ENCODE peak calls at places on chromosome X, in four cellular contexts. Q, X, Z and U are unnamed samples.
A peak's percentile ranks its signal among the peaks of the same experiment; 100 is the strongest.

GRCh38 chrX:10326578-10326977 is 169.8 kb downstream of the CLCN4 start:
- DNase-seq in Q (peak; percentile 25), X (no peak), Z (no peak), U (peak; percentile 23)

GRCh38 chrX:120653000-120653399 is 23.1 kb upstream of the C1GALT1C1 start:
- DNase-seq in Q (peak; percentile 59), X (no peak), Z (no peak), U (no peak)

GRCh38 chrX:118536687-118537461 is 41.3 kb downstream of the DOCK11 start:
- DNase-seq in Q (no peak), X (peak; percentile 65), Z (no peak), U (no peak)

GRCh38 chrX:72021975-72022374 is 109.7 kb downstream of the RTL5 start:
- DNase-seq in Q (peak; percentile 34), X (peak; percentile 67), Z (no peak), U (no peak)

GRCh38 chrX:67555578-67556203 is 11.9 kb downstream of the AR start:
- DNase-seq in Q (peak; percentile 48), X (peak; percentile 60), Z (no peak), U (no peak)

GRCh38 chrX:43866423-43866822 is 15.8 kb downstream of the MAOB start:
- DNase-seq in Q (no peak), X (no peak), Z (no peak), U (no peak)

GRCh38 chrX:154822029-154822428 is 12.4 kb downstream of the SMIM9 start:
- DNase-seq in Q (no peak), X (peak; percentile 28), Z (no peak), U (no peak)

GRCh38 chrX:105829006-105829405 is 6.7 kb downstream of the NRK start:
- DNase-seq in Q (no peak), X (no peak), Z (no peak), U (no peak)

GRCh38 chrX:47200385-47201150 is 6.9 kb downstream of the UBA1 start:
- DNase-seq in Q (no peak), X (no peak), Z (no peak), U (peak; percentile 39)

GRCh38 chrX:74492720-74493201 is 71.5 kb downstream of the SLC16A2 start:
- DNase-seq in Q (peak; percentile 41), X (peak; percentile 66), Z (no peak), U (no peak)

GRCh38 chrX:37887347-37887746 is 40.0 kb upstream of the DYNLT3 start:
- DNase-seq in Q (no peak), X (no peak), Z (no peak), U (no peak)

GRCh38 chrX:74286950-74287349 is 17.0 kb upstream of the ZCCHC13 start:
- DNase-seq in Q (no peak), X (no peak), Z (peak; percentile 47), U (peak; percentile 19)

GRCh38 chrX:57417827-57418226 is 131.3 kb downstream of the FAAH2 start:
- DNase-seq in Q (no peak), X (no peak), Z (no peak), U (no peak)

GRCh38 chrX:66731398-66731797 is 92.5 kb upstream of the EDA2R start:
- DNase-seq in Q (no peak), X (peak; percentile 67), Z (peak; percentile 7), U (peak; percentile 10)

GRCh38 chrX:68988865-68989264 is 160.0 kb downstream of the EFNB1 start:
- DNase-seq in Q (no peak), X (no peak), Z (no peak), U (no peak)

GRCh38 chrX:47854474-47854873 is 17.8 kb downstream of the ZNF81 start:
- DNase-seq in Q (peak; percentile 50), X (peak; percentile 31), Z (no peak), U (no peak)

GRCh38 chrX:124239911-124240310 is 92.5 kb upstream of the TEX13D start:
- DNase-seq in Q (no peak), X (no peak), Z (no peak), U (no peak)

GRCh38 chrX:110569506-110569905 is 210.9 kb downstream of the RTL9 start:
- DNase-seq in Q (no peak), X (no peak), Z (no peak), U (no peak)

GRCh38 chrX:21711126-21711847 is 46.6 kb downstream of the SMPX start:
- DNase-seq in Q (no peak), X (no peak), Z (no peak), U (no peak)

GRCh38 chrX:103157511-103158316 is 57.2 kb upstream of the BEX4 start:
- DNase-seq in Q (peak; percentile 10), X (peak; percentile 38), Z (no peak), U (no peak)

GRCh38 chrX:10051866-10052265 is 84.7 kb downstream of the CLDN34 start:
- DNase-seq in Q (no peak), X (no peak), Z (no peak), U (no peak)

GRCh38 chrX:126670258-126670657 is 117.6 kb upstream of the DCAF12L1 start:
- DNase-seq in Q (no peak), X (no peak), Z (no peak), U (no peak)

GRCh38 chrX:73916931-73917657 is 354.1 kb downstream of the CHIC1 start:
- DNase-seq in Q (no peak), X (peak; percentile 69), Z (peak; percentile 63), U (peak; percentile 70)

GRCh38 chrX:97126020-97126419 is 242.3 kb downstream of the RPA4 start:
- DNase-seq in Q (no peak), X (no peak), Z (no peak), U (peak; percentile 26)

GRCh38 chrX:125322431-125322830 is 2.8 kb downstream of the TEX13C start:
- DNase-seq in Q (no peak), X (no peak), Z (no peak), U (no peak)

GRCh38 chrX:136725446-136726104 is 55.2 kb downstream of the ARHGEF6 start:
- DNase-seq in Q (no peak), X (no peak), Z (peak; percentile 20), U (peak; percentile 51)

GRCh38 chrX:135330709-135331108 is 21.4 kb downstream of the ETDC start:
- DNase-seq in Q (no peak), X (no peak), Z (no peak), U (no peak)

GRCh38 chrX:7263961-7264360 is 116.0 kb upstream of the PUDP start:
- DNase-seq in Q (no peak), X (no peak), Z (no peak), U (no peak)

GRCh38 chrX:12767856-12768255 is 23.4 kb upstream of the PRPS2 start:
- DNase-seq in Q (no peak), X (no peak), Z (no peak), U (no peak)

GRCh38 chrX:153055827-153056748 is at the start of gene PNMA3:
- DNase-seq in Q (no peak), X (peak; percentile 42), Z (no peak), U (no peak)
- H3K4me3 ChIP-seq in Q (no peak within 1 kb of the TSS), X (peak within 1 kb of the TSS; percentile 49), Z (no peak within 1 kb of the TSS), U (peak within 1 kb of the TSS; percentile 25)

GRCh38 chrX:14356401-14356800 is 172.9 kb upstream of the GLRA2 start:
- DNase-seq in Q (no peak), X (no peak), Z (no peak), U (peak; percentile 83)
- H3K4me3 ChIP-seq in Q (no peak overlapping the region), X (no peak overlapping the region), Z (no peak overlapping the region), U (no peak overlapping the region)

DNA sequence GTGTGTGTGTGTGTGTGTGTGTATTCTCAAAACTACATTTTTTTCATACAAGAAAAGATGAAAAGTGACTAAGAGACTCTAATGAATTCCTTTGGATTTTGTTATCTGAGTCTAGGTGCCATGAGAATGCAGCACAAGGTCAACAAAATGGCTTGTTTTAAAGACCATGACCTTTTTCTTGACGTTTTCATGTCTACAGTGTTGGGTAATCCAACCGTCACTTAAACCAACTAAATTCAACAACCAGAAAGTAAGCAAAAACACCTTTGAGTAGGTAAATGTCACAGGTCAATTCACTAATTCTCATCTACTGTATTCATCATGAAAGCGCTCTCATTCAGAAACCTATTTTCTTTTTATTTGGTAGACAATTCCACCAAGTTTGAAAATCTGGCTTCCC is 3.1 kb downstream of the SMARCA1 start:
- DNase-seq in Q (no peak), X (no peak), Z (no peak), U (no peak)
- H3K4me3 ChIP-seq in Q (no peak overlapping the region), X (no peak overlapping the region), Z (no peak overlapping the region), U (no peak overlapping the region)

DNA sequence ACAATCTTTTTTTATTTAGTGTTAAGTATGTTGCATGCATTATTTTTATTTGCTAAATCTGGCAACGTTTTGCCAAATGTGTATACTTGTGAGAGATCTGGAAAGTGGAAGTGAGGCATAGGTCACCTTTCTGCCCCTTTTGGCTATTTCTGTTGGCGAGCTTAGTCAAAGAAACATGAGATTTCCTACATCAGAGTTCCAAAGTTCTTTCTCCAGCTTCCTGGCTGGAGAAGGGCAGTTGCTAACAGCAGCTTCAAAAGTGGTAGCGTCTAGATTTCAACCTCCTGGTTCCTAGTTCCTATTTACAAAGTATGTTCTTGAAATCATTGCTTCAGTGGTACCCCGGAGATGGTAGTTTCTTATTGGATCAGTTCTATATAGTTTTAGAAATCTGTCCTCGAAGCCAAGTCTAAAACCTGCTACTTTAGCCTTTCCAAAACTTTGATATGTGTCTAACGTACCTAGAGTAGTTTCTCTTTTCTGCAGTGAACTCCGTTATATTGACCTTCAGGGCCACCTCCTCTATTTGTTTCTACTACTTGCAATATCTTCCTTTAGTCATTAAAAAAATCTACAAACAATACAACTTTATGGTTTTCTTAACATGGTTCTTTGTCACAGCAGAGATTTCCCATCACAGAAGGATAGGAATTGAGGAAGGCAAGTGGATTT is 455.8 kb upstream of the FTHL17 start:
- DNase-seq in Q (no peak), X (no peak), Z (no peak), U (no peak)
- H3K4me3 ChIP-seq in Q (no peak overlapping the region), X (no peak overlapping the region), Z (no peak overlapping the region), U (no peak overlapping the region)

GRCh38 chrX:101813200-101813599 is 118.6 kb downstream of the ZMAT1 start:
- DNase-seq in Q (no peak), X (no peak), Z (no peak), U (no peak)
- H3K4me3 ChIP-seq in Q (no peak overlapping the region), X (no peak overlapping the region), Z (no peak overlapping the region), U (no peak overlapping the region)